ENCODE peak calls at places on chromosomes 12 and 14, in ten cellular contexts. W is omental fat pad, V is H9, A is GM12878, U is MCF 10A, Y is brain microvascular endothelial cell, Z is WTC11, H is cardiac muscle cell, C is right lobe of liver, R is GM06990. J is an unnamed sample.

GRCh38 chr12:104108755-104109445 is 29.1 kb downstream of the NFYB start:
- DNase-seq in W (peak; percentile 90), V (peak; percentile 82), A (peak; percentile 55), U (peak; percentile 86), Y (peak; percentile 88), Z (peak; percentile 88), H (peak; percentile 82), C (peak; percentile 81), R (peak; percentile 20), J (peak; percentile 58)

GRCh38 chr14:35932659-35933159 is 106.6 kb downstream of the BRMS1L start:
- DNase-seq in W (no peak), V (no peak), A (peak; percentile 47), U (no peak), Y (no peak), Z (no peak), H (no peak), C (no peak), R (peak; percentile 23), J (no peak)

GRCh38 chr12:124699878-124700277 is 132.5 kb upstream of the NCOR2 start:
- DNase-seq in W (no peak), V (peak; percentile 29), A (no peak), U (no peak), Y (no peak), Z (no peak), H (no peak), C (no peak), R (no peak), J (no peak)

GRCh38 chr14:49620182-49621113 is at the start of the genes MGAT2 and RPL36AL:
- DNase-seq in W (peak; percentile 82), V (peak; percentile 99), A (peak; percentile 97), U (peak; percentile 98), Y (peak; percentile 99), Z (peak; percentile 99), H (peak; percentile 97), C (peak; percentile 100), R (peak; percentile 98), J (peak; percentile 96)

GRCh38 chr14:60331201-60332045 is 82.4 kb downstream of the PPM1A start:
- DNase-seq in W (peak; percentile 46), V (peak; percentile 86), A (peak; percentile 52), U (peak; percentile 71), Y (peak; percentile 51), Z (peak; percentile 90), H (peak; percentile 89), C (peak; percentile 71), R (peak; percentile 73), J (peak; percentile 78)

GRCh38 chr12:116384629-116385485 is 107.4 kb upstream of the MED13L start:
- DNase-seq in W (no peak), V (peak; percentile 79), A (no peak), U (no peak), Y (peak; percentile 45), Z (peak; percentile 53), H (no peak), C (no peak), R (no peak), J (no peak)

GRCh38 chr14:52268191-52269061 is 928 bp downstream of the PTGDR start:
- DNase-seq in W (no peak), V (peak; percentile 51), A (no peak), U (no peak), Y (no peak), Z (peak; percentile 49), H (peak; percentile 14), C (no peak), R (peak; percentile 25), J (peak; percentile 41)

GRCh38 chr12:99983721-99984258 is 946 bp downstream of the ANKS1B start:
- DNase-seq in W (no peak), V (peak; percentile 55), A (no peak), U (peak; percentile 29), Y (no peak), Z (no peak), H (peak; percentile 7), C (no peak), R (peak; percentile 2), J (peak; percentile 39)

GRCh38 chr14:85279407-85279806 is 250.5 kb upstream of the FLRT2 start:
- DNase-seq in W (no peak), V (no peak), A (no peak), U (no peak), Y (no peak), Z (no peak), H (no peak), C (no peak), R (no peak), J (no peak)

GRCh38 chr12:89179245-89179644 is 173.1 kb downstream of the DUSP6 start:
- DNase-seq in W (no peak), V (no peak), A (no peak), U (no peak), Y (no peak), Z (no peak), H (no peak), C (no peak), R (no peak), J (no peak)

GRCh38 chr14:102140027-102140749 is 491 bp downstream of the WDR20 start:
- DNase-seq in W (peak; percentile 31), V (peak; percentile 30), A (no peak), U (peak; percentile 35), Y (peak; percentile 6), Z (peak; percentile 30), H (peak; percentile 52), C (peak; percentile 60), R (peak; percentile 52), J (peak; percentile 23)

GRCh38 chr12:15712160-15712559 is 77.0 kb downstream of the EPS8 start:
- DNase-seq in W (no peak), V (no peak), A (no peak), U (no peak), Y (no peak), Z (no peak), H (no peak), C (no peak), R (no peak), J (no peak)

GRCh38 chr12:15712823-15713663 is 76.1 kb downstream of the EPS8 start:
- DNase-seq in W (no peak), V (no peak), A (no peak), U (no peak), Y (no peak), Z (no peak), H (no peak), C (peak; percentile 83), R (no peak), J (no peak)

GRCh38 chr12:15710860-15711510 is 78.2 kb downstream of the EPS8 start:
- DNase-seq in W (no peak), V (no peak), A (no peak), U (no peak), Y (no peak), Z (no peak), H (no peak), C (no peak), R (no peak), J (no peak)

GRCh38 chr12:15716566-15716965 is 72.6 kb downstream of the EPS8 start:
- DNase-seq in W (no peak), V (no peak), A (no peak), U (no peak), Y (no peak), Z (no peak), H (no peak), C (no peak), R (no peak), J (no peak)

DNA sequence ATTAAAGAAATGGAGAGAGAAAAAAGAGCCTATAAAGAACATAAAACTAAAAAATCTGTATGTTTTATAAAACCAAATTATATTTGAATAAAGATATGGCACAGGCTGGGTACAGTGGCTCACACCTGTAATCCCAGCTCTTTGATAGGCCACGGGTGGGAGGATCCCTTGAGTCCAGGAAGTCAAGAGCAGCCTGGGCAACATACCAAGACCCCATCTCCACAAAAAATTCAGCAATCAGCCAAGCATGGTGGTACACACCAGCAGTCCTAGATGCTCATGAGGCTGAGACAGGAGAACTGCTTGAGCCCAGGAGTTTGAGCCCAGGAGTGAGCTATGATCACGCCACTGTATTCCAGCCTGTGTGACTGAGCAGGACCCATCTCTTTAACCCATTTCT is 74.9 kb downstream of the EPS8 start:
- DNase-seq in W (no peak), V (no peak), A (no peak), U (no peak), Y (no peak), Z (no peak), H (no peak), C (no peak), R (no peak), J (no peak)
- TF ChIP-seq CTCF in W (no peak), V (no peak), A (no peak), U (no peak), Y (no peak), Z (no peak), H (no peak), C (no peak), R (no peak), J (no peak)

GRCh38 chr14:56874375-56874774 is 64.1 kb upstream of the OTX2 start:
- DNase-seq in W (no peak), V (peak; percentile 68), A (no peak), U (peak; percentile 43), Y (no peak), Z (peak; percentile 68), H (peak; percentile 48), C (no peak), R (no peak), J (no peak)
- TF ChIP-seq CTCF in W (no peak), V (peak; percentile 83), A (peak; percentile 43), U (peak; percentile 40), Y (no peak), Z (peak; percentile 55), H (no peak), C (peak; percentile 47), R (peak; percentile 54), J (no peak)

GRCh38 chr12:12017798-12018197 is 52.9 kb upstream of the BCL2L14 start:
- DNase-seq in W (no peak), V (peak; percentile 66), A (no peak), U (no peak), Y (no peak), Z (peak; percentile 61), H (peak; percentile 42), C (no peak), R (no peak), J (no peak)
- TF ChIP-seq CTCF in W (no peak), V (peak; percentile 73), A (peak; percentile 13), U (no peak), Y (peak; percentile 61), Z (no peak), H (peak; percentile 39), C (no peak), R (no peak), J (no peak)

GRCh38 chr14:65834812-65835211 is 422.3 kb downstream of the FUT8 start:
- DNase-seq in W (no peak), V (no peak), A (no peak), U (no peak), Y (no peak), Z (no peak), H (no peak), C (no peak), R (no peak), J (no peak)

GRCh38 chr14:65835501-65835900 is 423.0 kb downstream of the FUT8 start:
- DNase-seq in W (no peak), V (no peak), A (no peak), U (no peak), Y (no peak), Z (no peak), H (no peak), C (no peak), R (no peak), J (no peak)

GRCh38 chr14:65833256-65833880 is 420.8 kb downstream of the FUT8 start:
- DNase-seq in W (no peak), V (no peak), A (no peak), U (no peak), Y (no peak), Z (no peak), H (no peak), C (no peak), R (no peak), J (no peak)

GRCh38 chr14:65834051-65834450 is 421.5 kb downstream of the FUT8 start:
- DNase-seq in W (no peak), V (no peak), A (no peak), U (no peak), Y (no peak), Z (no peak), H (no peak), C (no peak), R (no peak), J (no peak)

GRCh38 chr14:65832431-65833253 is 420.1 kb downstream of the FUT8 start:
- DNase-seq in W (no peak), V (no peak), A (no peak), U (no peak), Y (peak; percentile 4), Z (no peak), H (peak; percentile 34), C (no peak), R (no peak), J (no peak)
- TF ChIP-seq CTCF in W (no peak), V (peak; percentile 71), A (peak; percentile 15), U (peak; percentile 9), Y (peak; percentile 67), Z (no peak), H (peak; percentile 42), C (peak; percentile 13), R (peak; percentile 43), J (no peak)